ENCODE peak calls at places on chromosomes 4 and X, in nine cellular contexts. L is fibroblast of lung, T is HL-60, C is dorsolateral prefrontal cortex, X is heart right ventricle, Z is GM12878, E is foreskin fibroblast, Q is ovary, V is HepG2. N is an unnamed sample.

GRCh38 chr4:62917649-62918048 is 1491.6 kb downstream of the TECRL start:
- DNase-seq in X (no peak), Q (no peak), Z (no peak), T (no peak), V (no peak), L (no peak), C (no peak), E (no peak), N (no peak)

GRCh38 chr4:24236532-24236931 is 346.7 kb upstream of the PPARGC1A start:
- DNase-seq in Z (no peak), L (no peak), Q (no peak), C (no peak), X (no peak), T (no peak), V (no peak), E (peak), N (no peak)

GRCh38 chr4:1611501-1611870 is 72.6 kb downstream of the FAM53A start:
- DNase-seq in X (peak), T (no peak), Z (no peak), L (no peak), E (no peak), V (no peak), Q (no peak), C (no peak), N (no peak)

GRCh38 chrX:12789976-12790375 is 1.2 kb upstream of the PRPS2 start:
- DNase-seq in Z (no peak), E (no peak), X (no peak), C (no peak), Q (no peak), T (no peak), L (no peak), V (no peak), N (no peak)

GRCh38 chrX:70030242-70030823 is 19.4 kb downstream of the AWAT2 start:
- DNase-seq in Z (no peak), Q (no peak), L (peak), X (peak), C (peak), V (peak), E (peak), T (peak), N (no peak)

GRCh38 chr4:42397256-42397634 is at the start of gene SHISA3:
- DNase-seq in Z (no peak), E (peak), T (no peak), X (peak), L (peak), Q (no peak), C (no peak), V (no peak), N (no peak)

GRCh38 chrX:39816871-39817731 is 280.7 kb downstream of the BCOR start:
- DNase-seq in T (no peak), X (no peak), Z (no peak), L (peak), E (peak), Q (peak), C (peak), V (no peak), N (no peak)

GRCh38 chr4:156252300-156253016 is 298.8 kb upstream of the CTSO start:
- DNase-seq in V (no peak), Z (no peak), T (no peak), L (no peak), Q (no peak), X (no peak), C (peak), E (no peak), N (no peak)

GRCh38 chr4:105840426-105841174 is 54.7 kb upstream of the NPNT start:
- DNase-seq in E (no peak), Q (no peak), V (no peak), X (no peak), Z (no peak), C (no peak), L (no peak), T (no peak), N (no peak)

GRCh38 chr4:75248770-75249467 is 265.3 kb downstream of the RCHY1 start:
- DNase-seq in X (no peak), T (no peak), E (no peak), L (no peak), V (no peak), Z (no peak), Q (no peak), C (no peak), N (no peak)

GRCh38 chr4:5524900-5525299 is 183.5 kb downstream of the EVC2 start:
- DNase-seq in Z (no peak), V (no peak), T (no peak), L (peak), C (no peak), Q (no peak), X (no peak), E (peak), N (no peak)

GRCh38 chrX:153510383-153510782 is 7.1 kb upstream of the ATP2B3 start:
- DNase-seq in Z (no peak), L (no peak), Q (no peak), E (no peak), T (no peak), V (no peak), X (no peak), C (no peak), N (no peak)

GRCh38 chr4:176443646-176444409 is 124.1 kb downstream of the SPCS3 start:
- DNase-seq in X (no peak), V (no peak), Z (no peak), L (peak), E (peak), T (no peak), C (no peak), Q (no peak), N (no peak)

GRCh38 chr4:25080571-25080970 is 49.8 kb upstream of the LGI2 start:
- DNase-seq in Z (no peak), V (no peak), C (no peak), T (no peak), E (no peak), X (no peak), Q (no peak), L (no peak), N (no peak)

GRCh38 chr4:4860803-4861591 is 1.5 kb downstream of the MSX1 start:
- DNase-seq in Q (no peak), T (no peak), C (no peak), V (peak), X (peak), Z (no peak), E (peak), L (no peak), N (no peak)

GRCh38 chr4:176981551-176981950 is 188.8 kb upstream of the VEGFC start:
- DNase-seq in L (peak), C (no peak), V (no peak), Q (no peak), E (peak), Z (no peak), T (no peak), X (no peak), N (no peak)

GRCh38 chr4:2250764-2251072 is 8.8 kb upstream of the HAUS3 start:
- DNase-seq in Q (no peak), Z (no peak), X (no peak), E (no peak), C (no peak), T (no peak), V (no peak), L (no peak), N (no peak)

GRCh38 chr4:189090174-189090814 is 850.4 kb upstream of the FRG1 start:
- DNase-seq in T (no peak), Z (no peak), E (peak), C (no peak), Q (no peak), L (peak), X (no peak), V (peak), N (no peak)

GRCh38 chr4:166981847-166982246 is 252.4 kb downstream of the SPOCK3 start:
- DNase-seq in X (no peak), Q (no peak), Z (no peak), E (no peak), V (no peak), L (no peak), T (no peak), C (no peak), N (no peak)

GRCh38 chr4:54176202-54176601 is 52.9 kb upstream of the PDGFRA start:
- DNase-seq in V (peak), E (no peak), L (no peak), Q (no peak), Z (no peak), X (no peak), C (no peak), T (no peak), N (no peak)

GRCh38 chrX:110454336-110454735 is 95.7 kb downstream of the RTL9 start:
- DNase-seq in X (no peak), Q (no peak), V (no peak), E (no peak), L (no peak), C (no peak), Z (no peak), T (no peak), N (no peak)

GRCh38 chr4:36189511-36190226 is 54.6 kb downstream of the ARAP2 start:
- DNase-seq in V (no peak), C (no peak), T (no peak), E (no peak), X (no peak), Q (no peak), Z (peak), L (no peak), N (peak)

GRCh38 chrX:37627602-37628001 is 56.1 kb downstream of the LANCL3 start:
- DNase-seq in Q (no peak), X (no peak), V (no peak), Z (no peak), E (no peak), T (no peak), C (no peak), L (no peak), N (no peak)

GRCh38 chrX:1151378-1152077 is 60.9 kb downstream of the CRLF2 start:
- DNase-seq in V (no peak), C (no peak), E (no peak), Z (no peak), X (no peak), Q (no peak), T (no peak), L (no peak), N (no peak)

GRCh38 chrX:77949840-77950239 is 19.6 kb downstream of the PGAM4 start:
- DNase-seq in L (no peak), X (no peak), Z (no peak), V (no peak), C (no peak), E (peak), T (no peak), Q (no peak), N (no peak)

GRCh38 chrX:77945910-77946309 is 23.5 kb downstream of the PGAM4 start:
- DNase-seq in X (no peak), C (no peak), E (no peak), L (no peak), V (no peak), Z (no peak), T (no peak), Q (no peak), N (no peak)

DNA sequence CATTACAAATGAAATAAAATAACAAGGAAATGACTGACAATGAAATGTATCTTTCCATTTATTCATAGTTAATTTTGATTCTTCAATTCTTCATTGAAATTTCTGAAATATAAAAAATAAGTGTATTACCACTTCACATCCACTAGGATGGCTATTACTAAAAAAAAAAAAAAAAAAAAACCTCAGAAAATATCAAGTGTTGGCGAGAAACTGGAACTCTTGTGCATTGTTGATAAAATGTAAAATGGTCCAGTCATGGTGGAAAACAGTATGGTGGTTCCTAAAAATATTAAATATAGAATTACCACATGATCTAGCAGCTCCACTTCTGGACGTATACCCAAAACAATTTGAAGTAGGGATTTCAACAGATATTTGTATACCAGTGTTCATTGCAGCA is 22.9 kb downstream of the PGAM4 start:
- DNase-seq in Q (no peak), Z (no peak), L (no peak), C (no peak), X (no peak), V (no peak), T (no peak), E (no peak), N (no peak)
- TF ChIP-seq CTCF in Q (no peak), Z (no peak), L (no peak), C (no peak), X (no peak), V (no peak), T (no peak), E (no peak), N (no peak)

GRCh38 chr4:10128761-10129160 is 12.2 kb upstream of the WDR1 start:
- DNase-seq in C (no peak), L (no peak), T (no peak), E (no peak), Q (no peak), Z (no peak), X (no peak), V (no peak), N (no peak)

GRCh38 chr4:10134141-10134540 is 17.5 kb upstream of the WDR1 start:
- DNase-seq in T (no peak), E (no peak), L (no peak), V (no peak), Q (no peak), Z (no peak), C (no peak), X (no peak), N (no peak)

GRCh38 chr4:10130190-10130888 is 13.7 kb upstream of the WDR1 start:
- DNase-seq in L (no peak), Z (no peak), C (no peak), V (no peak), X (no peak), Q (no peak), T (no peak), E (no peak), N (no peak)

GRCh38 chr4:10129196-10130185 is 12.9 kb upstream of the WDR1 start:
- DNase-seq in Q (no peak), C (no peak), L (no peak), T (no peak), Z (no peak), E (no peak), X (no peak), V (no peak), N (no peak)

DNA sequence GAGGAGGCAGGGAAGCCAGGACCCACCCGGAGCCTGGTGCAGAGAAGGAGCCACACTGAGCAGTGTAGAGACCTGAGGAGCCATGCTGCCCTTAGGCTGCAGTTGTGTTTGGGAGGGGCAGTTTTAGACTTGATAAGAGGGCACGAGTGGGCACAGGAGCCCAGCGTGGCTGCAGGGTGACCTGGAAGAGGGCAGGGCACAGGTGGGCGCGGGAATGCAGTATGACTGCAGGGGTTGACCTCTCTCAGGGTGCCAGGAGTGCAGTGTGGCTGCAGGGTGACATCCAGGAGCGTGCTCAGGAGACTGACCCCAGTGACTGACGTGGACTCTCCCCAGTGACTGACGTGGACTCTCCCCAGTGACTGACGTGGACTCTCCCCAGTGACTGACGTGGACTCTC is 14.6 kb upstream of the WDR1 start:
- DNase-seq in Q (no peak), E (no peak), T (no peak), Z (no peak), V (no peak), X (no peak), L (no peak), C (no peak), N (no peak)
- TF ChIP-seq CTCF in Q (no peak), E (no peak), T (no peak), Z (no peak), V (no peak), X (no peak), L (no peak), C (no peak), N (no peak)

GRCh38 chr4:72286185-72286584 is 254.4 kb downstream of the NPFFR2 start:
- DNase-seq in C (no peak), V (no peak), T (no peak), X (no peak), Z (no peak), E (peak), L (peak), Q (no peak), N (no peak)
- TF ChIP-seq CTCF in C (peak), V (no peak), T (no peak), X (no peak), Z (no peak), E (no peak), L (no peak), Q (no peak), N (no peak)

GRCh38 chrX:98380106-98380505 is 1496.4 kb downstream of the RPA4 start:
- DNase-seq in Q (no peak), T (no peak), L (no peak), X (no peak), V (no peak), C (no peak), Z (no peak), E (no peak), N (no peak)

GRCh38 chrX:98380556-98380955 is 1496.8 kb downstream of the RPA4 start:
- DNase-seq in L (no peak), X (no peak), Q (no peak), T (no peak), C (no peak), Z (no peak), V (no peak), E (no peak), N (no peak)

GRCh38 chrX:98379134-98379533 is 1495.4 kb downstream of the RPA4 start:
- DNase-seq in L (no peak), V (peak), X (no peak), T (no peak), C (no peak), Z (no peak), E (no peak), Q (no peak), N (no peak)
- TF ChIP-seq CTCF in L (no peak), V (peak), X (no peak), T (no peak), C (no peak), Z (no peak), E (no peak), Q (no peak), N (no peak)

DNA sequence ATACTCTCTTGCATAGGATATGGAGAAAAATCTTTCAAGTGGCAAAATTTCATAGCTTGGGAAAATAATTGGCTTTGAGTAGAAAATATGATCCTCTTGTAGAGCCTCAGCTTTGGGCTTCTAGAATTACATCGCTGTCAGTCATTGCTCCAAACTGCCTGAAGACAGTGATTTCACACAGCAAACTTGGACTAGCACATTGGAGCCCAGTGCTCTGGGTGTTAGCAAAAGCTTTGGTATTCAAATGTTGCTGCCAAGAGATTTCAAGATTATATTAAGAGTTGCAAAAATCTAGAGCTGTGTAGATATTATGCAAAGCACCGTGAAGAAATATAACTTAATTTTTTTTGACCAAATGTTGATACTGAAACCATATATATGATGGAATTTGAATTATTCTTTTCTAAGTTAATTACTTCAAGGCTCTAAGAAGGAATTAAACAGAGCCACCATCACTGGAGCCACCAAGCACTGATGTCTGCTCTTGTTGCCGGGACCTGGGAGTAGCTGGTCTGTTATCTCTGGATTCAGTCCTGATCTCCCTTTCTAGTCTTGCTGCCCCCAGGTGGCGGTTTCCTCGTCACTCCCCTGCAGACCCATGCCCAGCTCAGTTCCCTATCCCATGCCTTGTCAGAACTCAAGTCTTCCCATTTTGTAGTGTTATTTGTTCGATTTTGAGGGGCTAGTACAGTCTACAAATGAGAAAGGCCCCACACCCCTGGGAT is 260.7 kb upstream of the SFRP2 start:
- DNase-seq in E (peak), L (peak), X (no peak), Q (no peak), Z (no peak), C (no peak), T (no peak), V (peak), N (no peak)
- TF ChIP-seq CTCF in E (no peak), L (no peak), X (no peak), Q (no peak), Z (peak), C (no peak), T (no peak), V (peak), N (peak)

GRCh38 chr4:168274871-168275270 is 43.7 kb downstream of the DDX60 start:
- DNase-seq in Z (no peak), V (no peak), L (no peak), T (no peak), E (no peak), Q (no peak), C (no peak), X (no peak), N (no peak)

GRCh38 chr4:168273838-168274237 is 44.7 kb downstream of the DDX60 start:
- DNase-seq in C (no peak), T (no peak), Z (no peak), L (no peak), E (no peak), X (no peak), V (no peak), Q (no peak), N (no peak)

GRCh38 chr4:168269879-168270278 is 48.7 kb downstream of the DDX60 start:
- DNase-seq in V (no peak), Q (no peak), C (no peak), E (no peak), T (no peak), X (no peak), Z (no peak), L (no peak), N (no peak)

GRCh38 chr4:168272488-168272887 is 46.1 kb downstream of the DDX60 start:
- DNase-seq in X (no peak), E (no peak), T (no peak), L (no peak), Q (no peak), V (no peak), Z (no peak), C (no peak), N (no peak)

GRCh38 chr4:168275836-168276235 is 42.7 kb downstream of the DDX60 start:
- DNase-seq in Q (no peak), V (no peak), X (no peak), E (no peak), C (no peak), L (no peak), Z (no peak), T (no peak), N (no peak)
- TF ChIP-seq CTCF in Q (no peak), V (no peak), X (no peak), E (no peak), C (no peak), L (no peak), Z (no peak), T (no peak), N (no peak)

N was measured in GM12864.